ENCODE peak calls at places on chromosomes 6 and 20, in eight cellular contexts. Q is epithelial cell of proximal tubule, L is prostate gland, A is retinal pigment epithelial cell, Y is left ventricle myocardium inferior, I is heart right ventricle, U is AG04449, W is Calu3. K is an unnamed sample.

GRCh38 chr6:116256694-116257093 is 2.8 kb upstream of the TSPYL4 start:
- DNase-seq in Q (no peak), L (no peak), A (no peak), Y (no peak), I (no peak), U (no peak), W (no peak), K (no peak)

GRCh38 chr6:43776115-43776798 is 6.2 kb downstream of the VEGFA start:
- DNase-seq in Q (no peak), L (no peak), A (no peak), Y (no peak), I (no peak), U (no peak), W (no peak), K (no peak)

GRCh38 chr6:46368137-46368536 is 123.1 kb downstream of the RCAN2 start:
- DNase-seq in Q (no peak), L (no peak), A (no peak), Y (no peak), I (no peak), U (no peak), W (no peak), K (no peak)

GRCh38 chr20:11826334-11826733 is 91.4 kb upstream of the BTBD3 start:
- DNase-seq in Q (no peak), L (no peak), A (no peak), Y (no peak), I (no peak), U (no peak), W (no peak), K (no peak)

GRCh38 chr6:44898296-44898930 is 429.7 kb upstream of the RUNX2 start:
- DNase-seq in Q (no peak), L (no peak), A (no peak), Y (no peak), I (no peak), U (peak; percentile 41), W (no peak), K (no peak)

GRCh38 chr20:57465943-57466342 is 59.0 kb downstream of the CTCFL start:
- DNase-seq in Q (no peak), L (no peak), A (no peak), Y (no peak), I (no peak), U (no peak), W (no peak), K (no peak)

GRCh38 chr6:53263915-53264314 is 84.8 kb downstream of the ELOVL5 start:
- DNase-seq in Q (no peak), L (no peak), A (no peak), Y (no peak), I (no peak), U (peak; percentile 65), W (no peak), K (no peak)

GRCh38 chr6:137033828-137034227 is 10.9 kb downstream of the IL20RA start:
- DNase-seq in Q (no peak), L (no peak), A (no peak), Y (no peak), I (no peak), U (no peak), W (no peak), K (no peak)

GRCh38 chr20:2112910-2113309 is 11.3 kb downstream of the STK35 start:
- DNase-seq in Q (no peak), L (no peak), A (no peak), Y (no peak), I (no peak), U (no peak), W (no peak), K (no peak)

GRCh38 chr6:15500078-15500740 is 162.6 kb downstream of the DTNBP1 start:
- DNase-seq in Q (no peak), L (no peak), A (no peak), Y (no peak), I (no peak), U (no peak), W (no peak), K (no peak)

GRCh38 chr6:15330174-15330934 is 84.5 kb downstream of the JARID2 start:
- DNase-seq in Q (no peak), L (no peak), A (no peak), Y (no peak), I (no peak), U (no peak), W (no peak), K (no peak)

GRCh38 chr20:47456952-47457724 is 44.5 kb upstream of the NCOA3 start:
- DNase-seq in Q (no peak), L (no peak), A (no peak), Y (no peak), I (no peak), U (no peak), W (peak; percentile 31), K (no peak)

GRCh38 chr6:52992980-52993379 is 2.1 kb downstream of the GSTA4 start:
- DNase-seq in Q (no peak), L (no peak), A (no peak), Y (no peak), I (no peak), U (no peak), W (no peak), K (no peak)

GRCh38 chr20:46348972-46349741 is 40.9 kb upstream of the CDH22 start:
- DNase-seq in Q (no peak), L (peak; percentile 57), A (no peak), Y (peak; percentile 57), I (peak; percentile 49), U (no peak), W (peak; percentile 74), K (peak; percentile 61)

GRCh38 chr6:41199427-41200246 is 1.3 kb downstream of the TREML2 start:
- DNase-seq in Q (no peak), L (no peak), A (no peak), Y (no peak), I (no peak), U (no peak), W (no peak), K (no peak)

GRCh38 chr20:19473894-19474293 is 261.5 kb downstream of the SLC24A3 start:
- DNase-seq in Q (no peak), L (no peak), A (no peak), Y (no peak), I (no peak), U (no peak), W (no peak), K (no peak)

GRCh38 chr6:143478479-143479062 is 28.0 kb downstream of the PEX3 start:
- DNase-seq in Q (no peak), L (no peak), A (no peak), Y (no peak), I (no peak), U (no peak), W (no peak), K (no peak)

GRCh38 chr6:134077301-134077700 is 24.9 kb upstream of the SLC2A12 start:
- DNase-seq in Q (no peak), L (no peak), A (no peak), Y (no peak), I (no peak), U (no peak), W (no peak), K (no peak)

GRCh38 chr6:14468656-14469321 is 351.2 kb downstream of the CD83 start:
- DNase-seq in Q (no peak), L (no peak), A (no peak), Y (no peak), I (no peak), U (no peak), W (no peak), K (no peak)

GRCh38 chr6:16698163-16698533 is 63.1 kb downstream of the ATXN1 start:
- DNase-seq in Q (no peak), L (no peak), A (no peak), Y (no peak), I (no peak), U (no peak), W (no peak), K (no peak)

GRCh38 chr6:16690244-16691142 is 70.8 kb downstream of the ATXN1 start:
- DNase-seq in Q (no peak), L (no peak), A (peak; percentile 78), Y (no peak), I (no peak), U (no peak), W (no peak), K (no peak)

GRCh38 chr6:16691328-16691727 is 69.9 kb downstream of the ATXN1 start:
- DNase-seq in Q (no peak), L (no peak), A (no peak), Y (no peak), I (no peak), U (no peak), W (no peak), K (no peak)

GRCh38 chr6:16697437-16698162 is 63.7 kb downstream of the ATXN1 start:
- DNase-seq in Q (no peak), L (no peak), A (no peak), Y (no peak), I (no peak), U (no peak), W (no peak), K (no peak)

GRCh38 chr6:16694789-16695188 is 66.5 kb downstream of the ATXN1 start:
- DNase-seq in Q (no peak), L (no peak), A (no peak), Y (no peak), I (no peak), U (no peak), W (no peak), K (no peak)
- TF ChIP-seq CTCF in Q (no peak), L (no peak), A (no peak), Y (no peak), I (no peak), U (no peak), W (no peak), K (no peak)

GRCh38 chr20:62793757-62794006 is 2.6 kb upstream of the MRGBP start:
- DNase-seq in Q (no peak), L (no peak), A (no peak), Y (no peak), I (no peak), U (no peak), W (no peak), K (no peak)

GRCh38 chr20:62796699-62797491 is 622 bp downstream of the MRGBP start:
- DNase-seq in Q (no peak), L (no peak), A (no peak), Y (no peak), I (no peak), U (no peak), W (no peak), K (no peak)

GRCh38 chr20:62792940-62793756 is 3.1 kb upstream of the MRGBP start:
- DNase-seq in Q (no peak), L (no peak), A (no peak), Y (no peak), I (no peak), U (no peak), W (no peak), K (no peak)

GRCh38 chr20:62794007-62794724 is 2.1 kb upstream of the MRGBP start:
- DNase-seq in Q (peak; percentile 39), L (peak; percentile 93), A (peak; percentile 67), Y (peak; percentile 97), I (peak; percentile 97), U (peak; percentile 49), W (peak; percentile 99), K (peak; percentile 85)

GRCh38 chr20:62795023-62795761 is 1.1 kb upstream of the MRGBP start:
- DNase-seq in Q (no peak), L (no peak), A (no peak), Y (no peak), I (no peak), U (no peak), W (peak; percentile 69), K (peak; percentile 57)
- TF ChIP-seq CTCF in Q (no peak), L (no peak), A (no peak), Y (no peak), I (no peak), U (no peak), W (no peak), K (no peak)

GRCh38 chr20:12966468-12967085 is 42.2 kb upstream of the SPTLC3 start:
- DNase-seq in Q (peak; percentile 22), L (no peak), A (no peak), Y (no peak), I (no peak), U (peak; percentile 19), W (no peak), K (no peak)
- TF ChIP-seq CTCF in Q (peak; percentile 71), L (peak; percentile 56), A (peak; percentile 60), Y (peak; percentile 48), I (peak; percentile 28), U (peak; percentile 45), W (no peak), K (peak; percentile 58)

GRCh38 chr20:258963-259362 is 1.4 kb downstream of the DEFB132 start:
- DNase-seq in Q (no peak), L (no peak), A (no peak), Y (no peak), I (no peak), U (no peak), W (peak; percentile 14), K (no peak)
- TF ChIP-seq CTCF in Q (peak; percentile 47), L (no peak), A (peak; percentile 27), Y (peak; percentile 24), I (no peak), U (peak; percentile 18), W (no peak), K (no peak)